ENCODE peak calls at places on chromosomes 3 and 15, in seven cellular contexts. M is Karpas-422, I is PC-3, G is GM23248, W is OCI-LY7, N is GM23338, H is hepatocyte. B is an unnamed sample.

GRCh38 chr3:141229132-141229531 is 2.5 kb upstream of the PXYLP1 start:
- DNase-seq in W (no peak), M (no peak), G (no peak), H (no peak), N (no peak), I (no peak), B (no peak)

GRCh38 chr3:50267280-50267913 is 1.6 kb upstream of the SEMA3B start:
- DNase-seq in M (no peak), N (peak; percentile 57), H (peak; percentile 83), G (peak; percentile 60), W (no peak), I (no peak), B (no peak)

GRCh38 chr3:27633224-27633545 is 88.9 kb downstream of the EOMES start:
- DNase-seq in H (no peak), W (no peak), G (no peak), I (peak; percentile 46), N (no peak), M (no peak), B (no peak)

GRCh38 chr3:138726966-138727365 is 107.8 kb downstream of the PIK3CB start:
- DNase-seq in G (peak; percentile 47), I (no peak), H (no peak), W (no peak), M (no peak), N (no peak), B (no peak)

GRCh38 chr15:70383856-70384255 is 286.1 kb upstream of the TLE3 start:
- DNase-seq in I (no peak), N (no peak), G (no peak), H (no peak), M (no peak), W (no peak), B (no peak)

GRCh38 chr3:196813903-196814302 is 53.8 kb upstream of the SENP5 start:
- DNase-seq in N (no peak), M (no peak), H (no peak), G (no peak), W (no peak), I (peak; percentile 44), B (no peak)

GRCh38 chr15:74529911-74530310 is 11.1 kb upstream of the ARID3B start:
- DNase-seq in N (no peak), M (no peak), W (no peak), G (peak; percentile 91), I (peak; percentile 57), H (no peak), B (no peak)

GRCh38 chr3:188091746-188092145 is 62.2 kb upstream of the LPP start:
- DNase-seq in W (peak; percentile 70), H (no peak), N (no peak), I (no peak), G (no peak), M (no peak), B (no peak)

GRCh38 chr15:80242132-80242769 is 9.8 kb downstream of the CTXND1 start:
- DNase-seq in H (peak; percentile 38), N (peak; percentile 88), G (peak; percentile 59), M (peak; percentile 87), I (peak; percentile 40), W (peak; percentile 51), B (no peak)

GRCh38 chr3:15319575-15319974 is 12.8 kb downstream of the SH3BP5 start:
- DNase-seq in I (no peak), N (no peak), W (no peak), M (no peak), H (no peak), G (peak; percentile 88), B (no peak)

GRCh38 chr3:36903119-36903882 is 41.6 kb downstream of the TRANK1 start:
- DNase-seq in W (no peak), N (no peak), G (no peak), M (no peak), H (no peak), I (no peak), B (no peak)

GRCh38 chr15:36914466-36914865 is 185.9 kb downstream of the MEIS2 start:
- DNase-seq in I (no peak), G (no peak), M (no peak), N (no peak), H (no peak), W (no peak), B (no peak)

GRCh38 chr3:38560996-38561717 is 65.0 kb downstream of the EXOG start:
- DNase-seq in G (no peak), I (no peak), N (no peak), H (no peak), W (no peak), M (no peak), B (no peak)

GRCh38 chr3:27244374-27244773 is 124.8 kb downstream of the NEK10 start:
- DNase-seq in M (no peak), I (no peak), W (no peak), N (peak; percentile 20), G (no peak), H (no peak), B (no peak)

GRCh38 chr3:24192004-24192403 is 246.9 kb downstream of the NR1D2 start:
- DNase-seq in H (no peak), I (no peak), W (no peak), N (no peak), G (no peak), M (no peak), B (no peak)

GRCh38 chr15:23039917-23040281 is 530 bp upstream of the TUBGCP5 start:
- DNase-seq in N (no peak), I (no peak), W (no peak), G (no peak), H (no peak), M (no peak), B (no peak)

GRCh38 chr3:11389570-11390268 is 117.5 kb downstream of the ATG7 start:
- DNase-seq in M (no peak), N (no peak), H (no peak), W (no peak), I (no peak), G (peak; percentile 54), B (no peak)
- H3K9me2 ChIP-seq in M (no peaks in the 10 kb centered on the region), N (no peaks in the 10 kb centered on the region), H (no peaks in the 10 kb centered on the region), W (no peaks in the 10 kb centered on the region), I (no peaks in the 10 kb centered on the region), G (no peaks in the 10 kb centered on the region), B (no peaks in the 10 kb centered on the region)

GRCh38 chr3:128485283-128486156 is 7.5 kb downstream of the GATA2 start:
- DNase-seq in G (peak; percentile 56), H (no peak), W (no peak), M (no peak), I (no peak), N (no peak), B (no peak)

GRCh38 chr3:128483657-128484403 is 9.2 kb downstream of the GATA2 start:
- DNase-seq in M (no peak), I (no peak), G (peak; percentile 46), W (no peak), H (no peak), N (peak; percentile 66), B (no peak)

GRCh38 chr3:128486157-128486691 is 6.8 kb downstream of the GATA2 start:
- DNase-seq in G (peak; percentile 64), H (no peak), N (no peak), I (no peak), M (no peak), W (no peak), B (no peak)

GRCh38 chr3:128482857-128483656 is 9.9 kb downstream of the GATA2 start:
- DNase-seq in W (no peak), I (peak; percentile 72), M (no peak), G (peak; percentile 93), H (peak; percentile 56), N (peak; percentile 57), B (peak; percentile 73)

DNA sequence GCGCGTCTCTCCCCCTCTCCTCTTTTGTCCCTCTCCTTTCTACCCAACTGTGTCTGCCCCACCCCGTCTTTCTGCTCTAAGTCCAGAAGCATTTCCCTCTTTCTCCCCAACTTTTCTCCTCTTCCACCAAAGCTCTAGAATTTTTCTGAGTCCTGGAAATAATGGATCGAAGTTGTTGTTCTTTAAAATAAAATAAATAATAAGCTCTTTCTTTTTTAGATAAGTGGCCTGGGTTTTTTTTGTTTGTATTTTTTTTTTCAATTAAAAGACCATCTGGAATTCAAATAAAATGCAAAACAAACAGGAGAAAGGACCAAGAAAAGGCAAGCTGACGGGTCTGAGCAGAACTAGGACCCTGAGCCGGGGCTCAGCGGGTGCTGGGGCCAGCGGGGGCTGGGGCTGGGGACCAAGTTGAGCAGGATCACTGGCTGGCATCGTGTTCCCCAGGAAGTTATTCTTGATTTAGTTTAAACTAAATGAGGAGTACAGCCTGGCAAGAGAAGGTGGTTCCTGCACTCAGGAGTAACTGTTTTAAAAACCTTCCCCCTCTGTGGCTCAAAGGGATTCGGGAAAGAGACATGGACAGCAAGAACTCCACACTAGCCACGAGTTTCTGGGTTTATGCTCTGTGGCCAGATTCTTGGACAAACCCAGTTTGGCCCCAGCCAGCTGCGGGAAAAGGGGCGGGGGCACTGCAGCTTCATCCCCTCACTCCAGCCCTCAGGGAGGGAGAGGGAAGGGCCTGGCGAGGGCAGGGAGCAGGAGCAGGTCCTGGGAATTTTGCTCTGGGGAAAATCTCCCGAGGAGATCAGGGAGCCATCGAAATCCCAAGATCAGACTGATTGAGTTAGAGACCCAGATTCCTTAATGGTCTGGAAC is 8.4 kb downstream of the GATA2 start:
- DNase-seq in I (no peak), G (peak; percentile 46), H (no peak), N (peak; percentile 70), W (no peak), M (no peak), B (no peak)
- H3K4me3 ChIP-seq in I (peak overlapping the region; percentile 93), G (peak overlapping the region; percentile 90), H (no peak overlapping the region), N (peak overlapping the region; percentile 53), W (no peak overlapping the region), M (no peak overlapping the region), B (peak overlapping the region; percentile 47)

GRCh38 chr3:42375121-42375520 is 35.3 kb downstream of the LYZL4 start:
- DNase-seq in N (no peak), M (no peak), H (no peak), G (no peak), I (no peak), W (no peak), B (no peak)

GRCh38 chr3:42371776-42372175 is 38.6 kb downstream of the LYZL4 start:
- DNase-seq in H (no peak), G (no peak), M (no peak), N (no peak), W (no peak), I (no peak), B (no peak)

GRCh38 chr3:42376397-42376798 is 34.0 kb downstream of the LYZL4 start:
- DNase-seq in N (no peak), H (peak; percentile 22), I (peak; percentile 95), W (no peak), G (peak; percentile 74), M (no peak), B (peak; percentile 76)

GRCh38 chr3:42377681-42378080 is 32.7 kb downstream of the LYZL4 start:
- DNase-seq in W (no peak), M (no peak), I (no peak), N (no peak), G (no peak), H (no peak), B (no peak)
- H3K9me2 ChIP-seq in W (no peaks in the 10 kb centered on the region), M (no peaks in the 10 kb centered on the region), I (no peaks in the 10 kb centered on the region), N (no peaks in the 10 kb centered on the region), G (no peaks in the 10 kb centered on the region), H (no peaks in the 10 kb centered on the region), B (no peaks in the 10 kb centered on the region)

DNA sequence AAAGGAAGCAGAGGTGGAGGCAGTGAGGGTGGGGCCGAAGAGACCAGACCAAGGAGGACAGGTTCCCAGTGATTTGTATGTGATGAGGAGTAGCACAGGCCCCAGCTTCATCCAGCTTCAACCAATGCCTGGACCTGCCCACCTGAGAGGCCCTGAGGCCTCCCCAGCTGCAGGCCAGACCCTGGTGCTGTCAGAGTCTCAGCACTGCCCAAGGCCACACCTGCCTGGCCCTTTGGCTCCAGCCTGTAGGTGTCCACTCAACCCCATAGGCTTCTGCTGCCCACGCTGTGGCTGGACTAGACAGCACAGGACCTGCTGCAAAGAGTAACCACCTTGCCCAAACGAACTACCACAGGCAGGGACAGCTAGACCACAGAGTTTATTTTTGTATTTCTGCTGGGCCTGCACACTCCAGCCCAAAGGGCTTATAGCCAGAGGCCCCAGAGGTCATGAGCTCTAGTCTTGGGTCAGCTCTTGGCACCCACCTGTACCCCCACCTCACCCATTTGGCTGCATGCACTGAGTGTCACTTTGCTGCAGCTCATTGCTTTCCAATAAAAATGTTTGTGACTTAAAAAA is 81.9 kb upstream of the CDV3 start:
- DNase-seq in N (no peak), H (no peak), W (no peak), I (no peak), G (no peak), M (peak; percentile 42), B (no peak)
- H3K4me3 ChIP-seq in N (no peak overlapping the region), H (no peak overlapping the region), W (peak overlapping the region; percentile 61), I (no peak overlapping the region), G (no peak overlapping the region), M (peak overlapping the region; percentile 6), B (no peak overlapping the region)